ENCODE peak calls at places on chromosomes 5 and 9, in five cellular contexts. H is astrocyte, Z is PC-9, U is A673, C is mammary epithelial cell. O is an unnamed sample. For H3K36me3, the result is how much of the 10 kb centered on the place peaks cover.

GRCh38 chr5:65191554-65192126 is 290.1 kb downstream of the ADAMTS6 start:
- DNase-seq in H (peak), Z (no peak), U (no peak), C (no peak), O (no peak)

GRCh38 chr5:111680737-111681413 is 76.1 kb downstream of the NREP start:
- DNase-seq in H (peak), Z (peak), U (peak), C (peak), O (peak)

GRCh38 chr5:150644496-150644895 is 4.0 kb downstream of the SYNPO start:
- DNase-seq in H (no peak), Z (no peak), U (no peak), C (no peak), O (no peak)

GRCh38 chr5:159620853-159621540 is 290.7 kb upstream of the IL12B start:
- DNase-seq in H (no peak), Z (peak), U (no peak), C (peak), O (no peak)

GRCh38 chr9:84970432-84970831 is 300.9 kb downstream of the NTRK2 start:
- DNase-seq in H (peak), Z (peak), U (no peak), C (peak), O (no peak)

GRCh38 chr5:102450313-102450990 is 48.3 kb downstream of the SLCO6A1 start:
- DNase-seq in H (no peak), Z (no peak), U (peak), C (peak), O (peak)

GRCh38 chr5:135223891-135224625 is 175.0 kb downstream of the MACROH2A1 start:
- DNase-seq in H (no peak), Z (no peak), U (no peak), C (no peak), O (no peak)

GRCh38 chr9:136537411-136537810 is 8.4 kb downstream of the NOTCH1 start:
- DNase-seq in H (no peak), Z (no peak), U (no peak), C (no peak), O (no peak)

GRCh38 chr9:102479191-102479590 is 515.9 kb upstream of the CYLC2 start:
- DNase-seq in H (no peak), Z (no peak), U (no peak), C (no peak), O (no peak)

GRCh38 chr5:53643445-53643844 is 83.0 kb downstream of the NDUFS4 start:
- DNase-seq in H (peak), Z (no peak), U (no peak), C (no peak), O (no peak)

GRCh38 chr5:173283318-173284288 is 44.6 kb downstream of the STC2 start:
- DNase-seq in H (peak), Z (peak), U (peak), C (peak), O (no peak)
- TF ChIP-seq EZH2 in H (no peak), Z (no peak), U (no peak), C (no peak), O (no peak)

GRCh38 chr9:35754264-35754663 is at the start of gene MSMP:
- DNase-seq in H (no peak), Z (no peak), U (no peak), C (no peak), O (no peak)
- H3K36me3 ChIP-seq in H (under half), Z (under half), U (under half), C (under half), O (under half)

GRCh38 chr5:138464388-138465287 is 641 bp upstream of the EGR1 start:
- DNase-seq in H (peak), Z (peak), U (peak), C (peak), O (peak)
- TF ChIP-seq EZH2 in H (peak), Z (no peak), U (no peak), C (peak), O (no peak)

GRCh38 chr5:32565143-32565542 is 20.2 kb upstream of the SUB1 start:
- DNase-seq in H (no peak), Z (no peak), U (no peak), C (no peak), O (no peak)
- H3K36me3 ChIP-seq in H (under half), Z (under half), U (under half), C (under half), O (under half)

GRCh38 chr5:139205144-139205543 is 7.0 kb upstream of the SIL1 start:
- DNase-seq in H (no peak), Z (no peak), U (no peak), C (no peak), O (no peak)
- TF ChIP-seq EZH2 in H (no peak), Z (no peak), U (no peak), C (no peak), O (no peak)

GRCh38 chr5:40833712-40834229 is 1.3 kb downstream of the RPL37 start:
- DNase-seq in H (no peak), Z (no peak), U (no peak), C (no peak), O (no peak)

GRCh38 chr5:40829748-40830305 is 5.2 kb downstream of the RPL37 start:
- DNase-seq in H (no peak), Z (no peak), U (no peak), C (no peak), O (no peak)

GRCh38 chr5:40834391-40834848 is 602 bp downstream of the RPL37 start:
- DNase-seq in H (peak), Z (no peak), U (no peak), C (no peak), O (no peak)

GRCh38 chr5:40831346-40832210 is 3.4 kb downstream of the RPL37 start:
- DNase-seq in H (no peak), Z (peak), U (no peak), C (peak), O (no peak)

GRCh38 chr5:40832345-40832744 is 2.7 kb downstream of the RPL37 start:
- DNase-seq in H (no peak), Z (peak), U (no peak), C (no peak), O (no peak)
- H3K36me3 ChIP-seq in H (half or more), Z (half or more), U (half or more), C (half or more), O (half or more)

GRCh38 chr5:11902304-11902703 is 1.9 kb downstream of the CTNND2 start:
- DNase-seq in H (no peak), Z (no peak), U (no peak), C (no peak), O (no peak)

GRCh38 chr5:11905209-11905608 is 963 bp upstream of the CTNND2 start:
- DNase-seq in H (no peak), Z (no peak), U (no peak), C (no peak), O (no peak)

GRCh38 chr5:11903121-11903613 is 1.1 kb downstream of the CTNND2 start:
- DNase-seq in H (peak), Z (no peak), U (no peak), C (no peak), O (no peak)

GRCh38 chr5:11904270-11904906 is at the start of gene CTNND2:
- DNase-seq in H (peak), Z (no peak), U (peak), C (peak), O (no peak)

GRCh38 chr5:11903614-11904269 is 504 bp downstream of the CTNND2 start:
- DNase-seq in H (peak), Z (no peak), U (peak), C (no peak), O (no peak)
- TF ChIP-seq EZH2 in H (no peak), Z (no peak), U (peak), C (no peak), O (no peak)